ENCODE peak calls at places on chromosomes 16 and 17, in seven cellular contexts. One of them, this sample, is unnamed.

GRCh38 chr16:18013863-18014262 is 322.7 kb downstream of the NPIPA8 start:
- DNase-seq in lower leg skin: no peak
- DNase-seq in skeletal muscle cell: no peak
- DNase-seq in CD8-positive, alpha-beta memory T cell: no peak
- DNase-seq in A549: no peak
- DNase-seq in bronchial epithelial cell: no peak
- DNase-seq in stomach: no peak
- DNase-seq in this sample: no peak

GRCh38 chr17:61405047-61405685 is 5.5 kb downstream of the TBX2 start:
- DNase-seq in CD8-positive, alpha-beta memory T cell: no peak
- DNase-seq in stomach: no peak
- DNase-seq in A549: no peak
- DNase-seq in lower leg skin: no peak
- DNase-seq in skeletal muscle cell: no peak
- DNase-seq in bronchial epithelial cell: no peak
- DNase-seq in this sample: no peak

GRCh38 chr17:46035112-46035818 is 36.2 kb downstream of the STH start:
- DNase-seq in A549: no peak
- DNase-seq in stomach: no peak
- DNase-seq in bronchial epithelial cell: no peak
- DNase-seq in CD8-positive, alpha-beta memory T cell: no peak
- DNase-seq in skeletal muscle cell: no peak
- DNase-seq in lower leg skin: no peak
- DNase-seq in this sample: no peak

GRCh38 chr17:28745777-28746473 is 2.1 kb downstream of the TRAF4 start:
- DNase-seq in skeletal muscle cell: no peak
- DNase-seq in CD8-positive, alpha-beta memory T cell: no peak
- DNase-seq in A549: no peak
- DNase-seq in lower leg skin: no peak
- DNase-seq in bronchial epithelial cell: peak
- DNase-seq in stomach: peak
- DNase-seq in this sample: no peak

GRCh38 chr17:68863091-68863652 is 92.0 kb downstream of the ABCA8 start:
- DNase-seq in A549: no peak
- DNase-seq in stomach: no peak
- DNase-seq in CD8-positive, alpha-beta memory T cell: no peak
- DNase-seq in bronchial epithelial cell: no peak
- DNase-seq in lower leg skin: no peak
- DNase-seq in skeletal muscle cell: no peak
- DNase-seq in this sample: no peak

GRCh38 chr17:22221344-22221743 is 529.0 kb downstream of the KCNJ18 start:
- DNase-seq in bronchial epithelial cell: no peak
- DNase-seq in skeletal muscle cell: no peak
- DNase-seq in A549: no peak
- DNase-seq in CD8-positive, alpha-beta memory T cell: no peak
- DNase-seq in stomach: no peak
- DNase-seq in lower leg skin: no peak
- DNase-seq in this sample: no peak

GRCh38 chr16:48323783-48324775 is 61.1 kb downstream of the SIAH1 start:
- DNase-seq in CD8-positive, alpha-beta memory T cell: no peak
- DNase-seq in stomach: no peak
- DNase-seq in bronchial epithelial cell: no peak
- DNase-seq in lower leg skin: no peak
- DNase-seq in skeletal muscle cell: no peak
- DNase-seq in A549: no peak
- DNase-seq in this sample: no peak

GRCh38 chr16:11042205-11042604 is 97.8 kb downstream of the CLEC16A start:
- DNase-seq in lower leg skin: no peak
- DNase-seq in A549: no peak
- DNase-seq in CD8-positive, alpha-beta memory T cell: no peak
- DNase-seq in skeletal muscle cell: no peak
- DNase-seq in stomach: no peak
- DNase-seq in bronchial epithelial cell: no peak
- DNase-seq in this sample: no peak

GRCh38 chr16:47467501-47467900 is 6.4 kb downstream of the PHKB start:
- DNase-seq in lower leg skin: no peak
- DNase-seq in bronchial epithelial cell: peak
- DNase-seq in skeletal muscle cell: no peak
- DNase-seq in CD8-positive, alpha-beta memory T cell: no peak
- DNase-seq in stomach: no peak
- DNase-seq in A549: no peak
- DNase-seq in this sample: no peak

GRCh38 chr16:85996843-85997242 is 97.9 kb downstream of the IRF8 start:
- DNase-seq in stomach: no peak
- DNase-seq in A549: no peak
- DNase-seq in CD8-positive, alpha-beta memory T cell: no peak
- DNase-seq in skeletal muscle cell: no peak
- DNase-seq in bronchial epithelial cell: no peak
- DNase-seq in lower leg skin: no peak
- DNase-seq in this sample: no peak

GRCh38 chr16:12347365-12347764 is 370.8 kb downstream of the SNX29 start:
- DNase-seq in stomach: no peak
- DNase-seq in CD8-positive, alpha-beta memory T cell: no peak
- DNase-seq in lower leg skin: no peak
- DNase-seq in bronchial epithelial cell: no peak
- DNase-seq in A549: no peak
- DNase-seq in skeletal muscle cell: no peak
- DNase-seq in this sample: no peak

GRCh38 chr16:19860146-19861030 is 24.3 kb downstream of the GPRC5B start:
- DNase-seq in stomach: no peak
- DNase-seq in lower leg skin: no peak
- DNase-seq in skeletal muscle cell: peak
- DNase-seq in CD8-positive, alpha-beta memory T cell: no peak
- DNase-seq in A549: no peak
- DNase-seq in bronchial epithelial cell: peak
- DNase-seq in this sample: no peak

GRCh38 chr16:52366997-52367396 is 179.9 kb downstream of the TOX3 start:
- DNase-seq in stomach: no peak
- DNase-seq in A549: no peak
- DNase-seq in bronchial epithelial cell: no peak
- DNase-seq in CD8-positive, alpha-beta memory T cell: no peak
- DNase-seq in skeletal muscle cell: no peak
- DNase-seq in lower leg skin: no peak
- DNase-seq in this sample: no peak

GRCh38 chr16:28923652-28924398 is 1.2 kb downstream of the RABEP2 start:
- DNase-seq in CD8-positive, alpha-beta memory T cell: no peak
- DNase-seq in bronchial epithelial cell: no peak
- DNase-seq in stomach: peak
- DNase-seq in A549: no peak
- DNase-seq in skeletal muscle cell: no peak
- DNase-seq in lower leg skin: no peak
- DNase-seq in this sample: no peak

GRCh38 chr16:50281391-50282009 is 15.1 kb downstream of the ADCY7 start:
- DNase-seq in stomach: no peak
- DNase-seq in bronchial epithelial cell: no peak
- DNase-seq in CD8-positive, alpha-beta memory T cell: no peak
- DNase-seq in skeletal muscle cell: no peak
- DNase-seq in A549: no peak
- DNase-seq in lower leg skin: no peak
- DNase-seq in this sample: no peak

DNA sequence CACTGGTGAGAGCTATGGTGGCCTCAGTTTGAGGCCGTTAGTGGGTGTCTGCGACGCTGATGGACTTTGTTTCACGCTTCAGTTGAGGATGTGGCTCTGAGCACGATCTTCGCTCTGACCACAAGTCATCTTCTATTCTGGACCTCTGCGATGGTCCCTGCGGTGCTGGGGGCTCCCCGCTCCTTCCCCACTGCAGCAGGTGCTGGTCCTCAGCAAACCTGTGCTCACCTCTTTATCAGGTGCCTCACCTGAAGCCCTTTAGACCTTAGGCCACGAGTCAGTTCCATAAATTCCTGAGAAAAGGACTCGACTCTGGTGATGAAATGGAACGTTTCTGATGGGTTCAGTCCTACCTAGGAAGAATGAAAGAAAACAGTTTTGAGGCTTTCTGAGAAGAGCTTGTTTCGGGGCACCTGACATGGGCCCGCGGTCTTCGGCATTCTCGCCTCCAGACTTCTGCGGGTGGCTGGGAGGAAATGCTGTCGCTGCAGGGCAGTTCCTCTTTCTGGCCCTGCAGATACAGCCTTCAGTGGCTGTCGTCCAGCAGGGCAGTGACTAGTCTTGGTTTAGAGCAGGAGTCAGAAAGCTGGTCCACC is 4.7 kb downstream of the KCTD5 start:
- DNase-seq in bronchial epithelial cell: no peak
- DNase-seq in skeletal muscle cell: no peak
- DNase-seq in A549: no peak
- DNase-seq in lower leg skin: no peak
- DNase-seq in stomach: peak
- DNase-seq in CD8-positive, alpha-beta memory T cell: no peak
- DNase-seq in this sample: no peak
- H3K4me3 ChIP-seq in bronchial epithelial cell: no peak
- H3K4me3 ChIP-seq in skeletal muscle cell: no peak
- H3K4me3 ChIP-seq in A549: no peak
- H3K4me3 ChIP-seq in lower leg skin: no peak
- H3K4me3 ChIP-seq in stomach: no peak
- H3K4me3 ChIP-seq in CD8-positive, alpha-beta memory T cell: peak
- H3K4me3 ChIP-seq in this sample: no peak

GRCh38 chr17:38604479-38605229 is 1.1 kb downstream of the SRCIN1 start:
- DNase-seq in bronchial epithelial cell: no peak
- DNase-seq in stomach: no peak
- DNase-seq in skeletal muscle cell: no peak
- DNase-seq in CD8-positive, alpha-beta memory T cell: peak
- DNase-seq in lower leg skin: no peak
- DNase-seq in A549: peak
- DNase-seq in this sample: no peak

GRCh38 chr17:38608648-38609047 is 2.9 kb upstream of the SRCIN1 start:
- DNase-seq in bronchial epithelial cell: peak
- DNase-seq in lower leg skin: no peak
- DNase-seq in stomach: peak
- DNase-seq in A549: no peak
- DNase-seq in CD8-positive, alpha-beta memory T cell: no peak
- DNase-seq in skeletal muscle cell: no peak
- DNase-seq in this sample: no peak

GRCh38 chr17:38605852-38606645 is at the start of gene SRCIN1:
- DNase-seq in bronchial epithelial cell: no peak
- DNase-seq in CD8-positive, alpha-beta memory T cell: peak
- DNase-seq in lower leg skin: no peak
- DNase-seq in stomach: peak
- DNase-seq in skeletal muscle cell: no peak
- DNase-seq in A549: peak
- DNase-seq in this sample: no peak

GRCh38 chr17:38605230-38605851 is 411 bp downstream of the SRCIN1 start:
- DNase-seq in skeletal muscle cell: no peak
- DNase-seq in bronchial epithelial cell: no peak
- DNase-seq in lower leg skin: no peak
- DNase-seq in A549: peak
- DNase-seq in stomach: no peak
- DNase-seq in CD8-positive, alpha-beta memory T cell: no peak
- DNase-seq in this sample: no peak

DNA sequence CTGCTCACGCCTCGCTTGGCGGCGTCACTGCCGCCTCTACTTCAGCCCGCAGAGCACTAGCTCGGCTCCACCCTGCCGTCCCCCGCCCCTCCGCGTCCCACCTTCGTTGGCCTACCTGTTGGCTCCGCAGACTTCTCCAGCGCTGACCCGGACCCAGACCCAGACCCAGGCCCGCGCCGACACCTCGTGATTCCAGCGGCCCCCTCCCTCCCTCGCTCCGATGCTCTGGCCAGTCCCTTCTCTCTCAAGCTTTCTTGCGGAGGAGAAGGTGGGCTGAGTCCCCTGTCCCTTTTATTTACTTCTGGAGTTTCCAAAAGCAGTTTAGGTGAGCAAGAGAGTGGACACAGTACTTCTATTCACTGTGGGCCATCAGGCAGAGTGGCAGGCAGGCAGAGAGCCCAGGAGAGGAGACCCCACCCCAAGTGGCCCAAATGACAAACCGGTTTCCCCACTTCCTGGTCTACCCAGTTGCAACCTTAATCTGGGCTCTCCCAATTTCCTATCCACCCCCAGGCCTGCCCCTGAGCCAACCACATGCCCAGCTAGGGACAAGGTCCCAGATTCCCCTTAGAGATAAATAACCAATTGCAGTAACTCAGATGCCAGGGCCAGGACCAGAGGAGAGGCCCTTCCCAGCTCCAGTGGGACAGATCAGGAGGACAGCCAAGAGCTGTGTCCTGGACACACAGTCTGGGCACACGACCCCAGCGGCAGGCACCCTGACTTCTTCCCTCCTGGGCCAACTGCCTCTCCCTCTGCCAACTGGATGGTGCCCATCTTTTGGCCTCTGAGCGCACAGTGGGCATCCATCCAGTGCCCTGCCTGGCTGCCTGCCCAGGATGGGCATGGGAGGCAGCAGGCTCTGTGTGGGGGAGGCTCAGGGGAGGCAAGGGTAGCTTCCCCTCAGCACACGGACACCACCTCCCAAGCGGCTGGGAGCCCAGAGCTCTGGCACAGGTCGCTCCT is 1.2 kb upstream of the SRCIN1 start:
- DNase-seq in lower leg skin: no peak
- DNase-seq in A549: no peak
- DNase-seq in skeletal muscle cell: no peak
- DNase-seq in CD8-positive, alpha-beta memory T cell: no peak
- DNase-seq in stomach: peak
- DNase-seq in bronchial epithelial cell: no peak
- DNase-seq in this sample: no peak
- H3K4me3 ChIP-seq in lower leg skin: no peak
- H3K4me3 ChIP-seq in A549: peak
- H3K4me3 ChIP-seq in skeletal muscle cell: no peak
- H3K4me3 ChIP-seq in CD8-positive, alpha-beta memory T cell: no peak
- H3K4me3 ChIP-seq in stomach: peak
- H3K4me3 ChIP-seq in bronchial epithelial cell: no peak
- H3K4me3 ChIP-seq in this sample: peak

DNA sequence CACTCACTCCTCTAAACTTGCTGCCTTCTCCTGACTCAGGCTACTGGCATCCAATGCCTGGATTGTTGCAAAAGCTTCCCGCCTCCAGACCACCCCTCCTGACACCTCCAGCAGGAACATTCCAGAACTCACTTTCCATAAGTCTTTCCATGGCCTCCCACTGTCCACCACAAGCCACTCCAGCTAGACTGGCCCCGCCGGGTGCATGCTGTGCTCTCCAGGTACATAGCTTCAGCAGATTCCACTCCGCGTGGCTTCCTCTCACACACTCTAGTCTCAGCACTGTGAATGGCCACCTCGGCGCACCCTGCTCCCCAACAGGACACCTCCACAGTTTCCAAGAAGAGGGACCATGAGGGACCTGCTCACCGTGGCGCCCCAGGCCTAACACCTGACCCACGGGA is 25.9 kb upstream of the FAAP100 start:
- DNase-seq in skeletal muscle cell: no peak
- DNase-seq in bronchial epithelial cell: peak
- DNase-seq in A549: no peak
- DNase-seq in stomach: no peak
- DNase-seq in CD8-positive, alpha-beta memory T cell: no peak
- DNase-seq in lower leg skin: no peak
- DNase-seq in this sample: no peak
- H3K4me3 ChIP-seq in skeletal muscle cell: no peak
- H3K4me3 ChIP-seq in bronchial epithelial cell: no peak
- H3K4me3 ChIP-seq in A549: peak
- H3K4me3 ChIP-seq in stomach: no peak
- H3K4me3 ChIP-seq in CD8-positive, alpha-beta memory T cell: no peak
- H3K4me3 ChIP-seq in lower leg skin: no peak
- H3K4me3 ChIP-seq in this sample: no peak

DNA sequence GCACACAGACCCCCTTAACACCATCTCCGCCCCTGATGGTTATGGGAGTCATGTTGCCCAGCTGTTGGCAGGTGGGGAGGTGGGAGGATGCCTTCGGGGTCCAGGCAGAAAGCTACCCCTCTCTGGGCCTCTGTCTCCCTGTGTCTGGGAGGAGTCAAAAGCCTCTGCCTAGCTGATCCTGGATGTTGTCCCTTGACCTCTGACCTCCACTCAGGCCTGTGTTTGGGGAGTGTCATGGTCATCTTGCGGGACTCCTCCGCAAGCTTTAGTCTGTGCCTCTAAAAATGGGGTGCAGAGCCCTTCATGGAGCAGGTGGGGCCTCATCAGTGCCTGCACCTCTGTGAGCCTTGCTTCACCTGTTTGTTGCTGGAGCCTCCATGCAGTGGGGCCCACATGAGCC is 3.8 kb downstream of the LLGL1 start:
- DNase-seq in stomach: no peak
- DNase-seq in lower leg skin: no peak
- DNase-seq in skeletal muscle cell: no peak
- DNase-seq in CD8-positive, alpha-beta memory T cell: no peak
- DNase-seq in bronchial epithelial cell: no peak
- DNase-seq in A549: no peak
- DNase-seq in this sample: no peak
- H3K4me3 ChIP-seq in stomach: no peak
- H3K4me3 ChIP-seq in lower leg skin: no peak
- H3K4me3 ChIP-seq in skeletal muscle cell: no peak
- H3K4me3 ChIP-seq in CD8-positive, alpha-beta memory T cell: no peak
- H3K4me3 ChIP-seq in bronchial epithelial cell: no peak
- H3K4me3 ChIP-seq in A549: no peak
- H3K4me3 ChIP-seq in this sample: no peak

This sample was measured in effector memory CD4-positive, alpha-beta T cell.